ENCODE peak calls at places on chromosomes 2 and 18, in six cellular contexts. I is right atrium auricular region, Q is progenitor cell of endocrine pancreas, R is breast epithelium, W is body of pancreas, L is fibroblast of pulmonary artery. Y is an unnamed sample.

GRCh38 chr2:2866459-2866858 is 511.2 kb downstream of the EIPR1 start:
- DNase-seq in I (no peak), Q (no peak), R (no peak), W (no peak), L (no peak), Y (no peak)

GRCh38 chr18:25425030-25425429 is 73.1 kb upstream of the ZNF521 start:
- DNase-seq in I (no peak), Q (no peak), R (no peak), W (no peak), L (no peak), Y (no peak)

GRCh38 chr2:73984922-73985317 is 210 bp downstream of the TET3 start:
- DNase-seq in I (no peak), Q (peak), R (peak), W (peak), L (no peak), Y (peak)

GRCh38 chr2:216083464-216084279 is 2.0 kb downstream of the TMEM169 start:
- DNase-seq in I (no peak), Q (no peak), R (no peak), W (no peak), L (peak), Y (peak)

GRCh38 chr2:65064728-65065552 is 8.7 kb downstream of the CEP68 start:
- DNase-seq in I (peak), Q (no peak), R (no peak), W (peak), L (peak), Y (peak)

GRCh38 chr2:740446-741293 is 63.5 kb upstream of the TMEM18 start:
- DNase-seq in I (no peak), Q (peak), R (peak), W (peak), L (peak), Y (peak)

GRCh38 chr2:3285901-3286645 is 91.5 kb downstream of the EIPR1 start:
- DNase-seq in I (no peak), Q (no peak), R (no peak), W (no peak), L (no peak), Y (no peak)

GRCh38 chr2:37350034-37350433 is 5.6 kb downstream of the QPCT start:
- DNase-seq in I (no peak), Q (no peak), R (no peak), W (peak), L (no peak), Y (peak)

GRCh38 chr2:149393647-149394046 is 63.3 kb downstream of the LYPD6 start:
- DNase-seq in I (no peak), Q (no peak), R (no peak), W (no peak), L (no peak), Y (no peak)

GRCh38 chr2:1871171-1871570 is 126.9 kb upstream of the PXDN start:
- DNase-seq in I (no peak), Q (no peak), R (no peak), W (no peak), L (no peak), Y (no peak)

GRCh38 chr2:235390108-235390815 is 103.6 kb upstream of the AGAP1 start:
- DNase-seq in I (no peak), Q (no peak), R (no peak), W (no peak), L (peak), Y (no peak)

GRCh38 chr18:7876354-7876753 is 309.2 kb downstream of the PTPRM start:
- DNase-seq in I (no peak), Q (no peak), R (no peak), W (no peak), L (no peak), Y (no peak)

GRCh38 chr2:16630463-16630862 is 35.2 kb downstream of the CYRIA start:
- DNase-seq in I (no peak), Q (no peak), R (no peak), W (peak), L (no peak), Y (no peak)

GRCh38 chr2:50613161-50613560 is 418.8 kb downstream of the NRXN1 start:
- DNase-seq in I (no peak), Q (no peak), R (no peak), W (no peak), L (peak), Y (no peak)

GRCh38 chr2:138493334-138493733 is 8.2 kb upstream of the SPOPL start:
- DNase-seq in I (no peak), Q (no peak), R (no peak), W (peak), L (no peak), Y (peak)

GRCh38 chr2:178804791-178805190 is 2.4 kb downstream of the TTN start:
- DNase-seq in I (no peak), Q (no peak), R (no peak), W (no peak), L (no peak), Y (no peak)

GRCh38 chr2:46983065-46983801 is 67.6 kb upstream of the MCFD2 start:
- DNase-seq in I (peak), Q (no peak), R (no peak), W (peak), L (peak), Y (no peak)

GRCh38 chr2:30243231-30243630 is 11.9 kb downstream of the LBH start:
- DNase-seq in I (no peak), Q (no peak), R (no peak), W (no peak), L (no peak), Y (no peak)

GRCh38 chr2:2452961-2453360 is 121.9 kb upstream of the MYT1L start:
- DNase-seq in I (no peak), Q (no peak), R (no peak), W (no peak), L (no peak), Y (no peak)

GRCh38 chr2:70698847-70699246 is 69.2 kb downstream of the ADD2 start:
- DNase-seq in I (no peak), Q (no peak), R (no peak), W (no peak), L (peak), Y (no peak)

GRCh38 chr18:5057348-5058012 is 139.6 kb downstream of the AKAIN1 start:
- DNase-seq in I (peak), Q (peak), R (no peak), W (peak), L (peak), Y (peak)

GRCh38 chr18:61965306-61965705 is 72.5 kb upstream of the RNF152 start:
- DNase-seq in I (no peak), Q (no peak), R (no peak), W (no peak), L (peak), Y (no peak)

GRCh38 chr2:218002792-218003191 is at the start of gene TNS1:
- DNase-seq in I (peak), Q (no peak), R (no peak), W (peak), L (peak), Y (peak)

GRCh38 chr2:218003994-218004419 is 1.2 kb upstream of the TNS1 start:
- DNase-seq in I (peak), Q (no peak), R (no peak), W (peak), L (peak), Y (no peak)

GRCh38 chr2:218002103-218002502 is 692 bp downstream of the TNS1 start:
- DNase-seq in I (no peak), Q (no peak), R (no peak), W (no peak), L (no peak), Y (no peak)

GRCh38 chr2:218005028-218005427 is 2.2 kb upstream of the TNS1 start:
- DNase-seq in I (no peak), Q (no peak), R (no peak), W (no peak), L (no peak), Y (no peak)

GRCh38 chr2:218003265-218003950 is 613 bp upstream of the TNS1 start:
- DNase-seq in I (no peak), Q (no peak), R (no peak), W (peak), L (peak), Y (no peak)
- TF ChIP-seq CTCF in I (no peak), Q (no peak), R (no peak), W (no peak), L (no peak), Y (no peak)

GRCh38 chr2:28659127-28659526 is 92.5 kb upstream of the PPP1CB start:
- DNase-seq in I (no peak), Q (no peak), R (no peak), W (no peak), L (no peak), Y (no peak)

GRCh38 chr2:28661589-28662001 is 90.0 kb upstream of the PPP1CB start:
- DNase-seq in I (peak), Q (no peak), R (no peak), W (peak), L (peak), Y (no peak)

GRCh38 chr2:28654981-28655322 is 96.7 kb upstream of the PPP1CB start:
- DNase-seq in I (no peak), Q (no peak), R (no peak), W (no peak), L (no peak), Y (no peak)

GRCh38 chr2:28656937-28657615 is 94.6 kb upstream of the PPP1CB start:
- DNase-seq in I (no peak), Q (no peak), R (no peak), W (no peak), L (no peak), Y (no peak)

GRCh38 chr2:28658369-28658768 is 93.3 kb upstream of the PPP1CB start:
- DNase-seq in I (no peak), Q (no peak), R (no peak), W (no peak), L (peak), Y (no peak)
- TF ChIP-seq CTCF in I (no peak), Q (no peak), R (no peak), W (no peak), L (no peak), Y (no peak)

GRCh38 chr2:224883172-224883516 is 159.1 kb downstream of the DOCK10 start:
- DNase-seq in I (no peak), Q (no peak), R (no peak), W (no peak), L (no peak), Y (no peak)

GRCh38 chr2:224885295-224885694 is 157.0 kb downstream of the DOCK10 start:
- DNase-seq in I (no peak), Q (no peak), R (no peak), W (no peak), L (no peak), Y (no peak)

GRCh38 chr2:224882291-224883171 is 159.7 kb downstream of the DOCK10 start:
- DNase-seq in I (no peak), Q (no peak), R (no peak), W (no peak), L (peak), Y (no peak)

GRCh38 chr2:224884188-224884587 is 158.1 kb downstream of the DOCK10 start:
- DNase-seq in I (no peak), Q (no peak), R (no peak), W (peak), L (peak), Y (no peak)

GRCh38 chr2:224883700-224884099 is 158.6 kb downstream of the DOCK10 start:
- DNase-seq in I (no peak), Q (no peak), R (no peak), W (no peak), L (no peak), Y (no peak)
- TF ChIP-seq CTCF in I (no peak), Q (no peak), R (no peak), W (no peak), L (no peak), Y (no peak)

DNA sequence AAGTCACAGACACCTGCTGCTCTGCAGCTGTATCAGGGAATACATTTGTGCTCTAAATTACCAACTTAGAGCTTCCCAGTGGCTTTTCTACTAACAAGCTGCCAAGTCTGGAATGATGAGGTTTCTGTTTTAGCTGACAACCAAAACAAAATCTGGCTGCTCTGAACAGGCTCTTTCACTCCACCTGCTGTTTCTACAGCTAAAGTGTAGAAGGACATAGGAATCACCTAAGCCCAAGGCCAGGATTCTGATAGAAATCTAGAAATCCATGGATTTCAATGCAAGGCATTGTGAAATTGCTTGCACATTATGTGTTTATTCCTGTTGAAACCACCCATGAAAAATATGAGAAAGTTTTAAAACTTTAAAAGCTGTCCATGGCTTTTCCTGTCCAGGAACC is 201.2 kb downstream of the SUCLG1 start:
- DNase-seq in I (no peak), Q (no peak), R (no peak), W (no peak), L (no peak), Y (no peak)
- TF ChIP-seq CTCF in I (no peak), Q (peak), R (peak), W (no peak), L (no peak), Y (no peak)

GRCh38 chr2:204453730-204454167 is 91.5 kb upstream of the PARD3B start:
- DNase-seq in I (no peak), Q (no peak), R (no peak), W (peak), L (peak), Y (no peak)
- TF ChIP-seq CTCF in I (no peak), Q (no peak), R (no peak), W (no peak), L (no peak), Y (no peak)

Y was measured in glutamatergic neuron.